ENCODE peak calls at places on chromosomes 7 and 10, in nine cellular contexts. I is aorta; E is heart right ventricle; J is CD8-positive, alpha-beta T cell; N is psoas muscle; U is body of pancreas; O is GM23248; P is CD4-positive, alpha-beta memory T cell; T is stomach. H is an unnamed sample. For H3K4me1, the result is how much of the 10 kb centered on the place peaks cover.

GRCh38 chr10:59831658-59832503 is 74.5 kb downstream of the CCDC6 start:
- DNase-seq in I (no peak), E (no peak), J (no peak), N (no peak), U (no peak), O (no peak), P (no peak), T (no peak), H (no peak)

GRCh38 chr10:75021851-75022250 is 89.6 kb upstream of the SAMD8 start:
- DNase-seq in I (no peak), E (no peak), J (no peak), N (no peak), U (peak), O (no peak), P (no peak), T (peak), H (no peak)

GRCh38 chr7:47688311-47689100 is 106.6 kb upstream of the TNS3 start:
- DNase-seq in I (no peak), E (no peak), J (no peak), N (no peak), U (no peak), O (no peak), P (no peak), T (no peak), H (no peak)

GRCh38 chr7:21639206-21639868 is 96.5 kb downstream of the DNAH11 start:
- DNase-seq in I (no peak), E (no peak), J (no peak), N (no peak), U (no peak), O (no peak), P (no peak), T (no peak), H (no peak)

GRCh38 chr7:7972927-7973594 is 4.5 kb downstream of the GLCCI1 start:
- DNase-seq in I (no peak), E (no peak), J (no peak), N (no peak), U (no peak), O (no peak), P (no peak), T (no peak), H (no peak)

GRCh38 chr7:114997487-114998404 is 75.9 kb downstream of the MDFIC start:
- DNase-seq in I (no peak), E (no peak), J (no peak), N (no peak), U (no peak), O (no peak), P (no peak), T (no peak), H (no peak)

GRCh38 chr7:68321076-68321639 is 1277.1 kb upstream of the AUTS2 start:
- DNase-seq in I (no peak), E (peak), J (no peak), N (peak), U (peak), O (no peak), P (no peak), T (peak), H (no peak)

GRCh38 chr10:92290837-92291609 is at the start of the genes CPEB3 and MARCHF5:
- DNase-seq in I (peak), E (peak), J (peak), N (peak), U (peak), O (peak), P (peak), T (peak), H (peak)

GRCh38 chr7:27636326-27637006 is 26.2 kb downstream of the HIBADH start:
- DNase-seq in I (no peak), E (no peak), J (no peak), N (no peak), U (no peak), O (no peak), P (no peak), T (no peak), H (no peak)

GRCh38 chr7:44329081-44329480 is 3.7 kb upstream of the CAMK2B start:
- DNase-seq in I (no peak), E (no peak), J (no peak), N (no peak), U (no peak), O (no peak), P (no peak), T (no peak), H (no peak)

GRCh38 chr10:69645296-69645665 is 15.2 kb downstream of the FAM241B start:
- DNase-seq in I (no peak), E (no peak), J (no peak), N (no peak), U (no peak), O (no peak), P (no peak), T (no peak), H (no peak)

GRCh38 chr7:80677629-80678028 is 39.2 kb downstream of the CD36 start:
- DNase-seq in I (no peak), E (no peak), J (no peak), N (no peak), U (no peak), O (peak), P (no peak), T (no peak), H (no peak)

GRCh38 chr7:138478499-138478908 is 18.4 kb downstream of the TRIM24 start:
- DNase-seq in I (no peak), E (no peak), J (no peak), N (no peak), U (peak), O (no peak), P (no peak), T (peak), H (no peak)

GRCh38 chr7:122846591-122846990 is 39.7 kb downstream of the CADPS2 start:
- DNase-seq in I (no peak), E (no peak), J (no peak), N (no peak), U (no peak), O (no peak), P (no peak), T (no peak), H (no peak)

GRCh38 chr7:141076377-141076776 is 2.5 kb downstream of the TMEM178B start:
- DNase-seq in I (no peak), E (no peak), J (no peak), N (no peak), U (no peak), O (no peak), P (no peak), T (no peak), H (no peak)

GRCh38 chr7:18345641-18346234 is 149.8 kb upstream of the HDAC9 start:
- DNase-seq in I (no peak), E (no peak), J (no peak), N (no peak), U (peak), O (peak), P (peak), T (peak), H (no peak)

GRCh38 chr10:99346247-99346646 is 17.1 kb downstream of the CNNM1 start:
- DNase-seq in I (no peak), E (no peak), J (no peak), N (no peak), U (no peak), O (peak), P (no peak), T (no peak), H (no peak)

GRCh38 chr10:100612601-100613595 is 77.2 kb downstream of the HIF1AN start:
- DNase-seq in I (no peak), E (no peak), J (no peak), N (no peak), U (no peak), O (no peak), P (no peak), T (no peak), H (no peak)

GRCh38 chr10:92848037-92848440 is 281 bp upstream of the EXOC6 start:
- DNase-seq in I (no peak), E (no peak), J (no peak), N (no peak), U (no peak), O (no peak), P (no peak), T (no peak), H (no peak)

GRCh38 chr7:50069613-50070012 is 23.4 kb downstream of the ZPBP start:
- DNase-seq in I (peak), E (peak), J (no peak), N (peak), U (peak), O (peak), P (peak), T (no peak), H (no peak)

GRCh38 chr7:121960678-121961461 is 87.9 kb downstream of the PTPRZ1 start:
- DNase-seq in I (no peak), E (no peak), J (no peak), N (no peak), U (no peak), O (peak), P (no peak), T (no peak), H (no peak)

GRCh38 chr10:132523561-132524442 is 13.8 kb upstream of the INPP5A start:
- DNase-seq in I (peak), E (peak), J (no peak), N (no peak), U (no peak), O (no peak), P (no peak), T (no peak), H (no peak)

GRCh38 chr10:24382979-24383663 is 174.2 kb downstream of the KIAA1217 start:
- DNase-seq in I (no peak), E (peak), J (no peak), N (peak), U (no peak), O (no peak), P (no peak), T (peak), H (no peak)

GRCh38 chr7:35697414-35698175 is 2.7 kb upstream of the HERPUD2 start:
- DNase-seq in I (no peak), E (no peak), J (no peak), N (no peak), U (no peak), O (peak), P (no peak), T (no peak), H (no peak)

GRCh38 chr7:91690541-91690940 is 190.0 kb downstream of the MTERF1 start:
- DNase-seq in I (no peak), E (no peak), J (no peak), N (no peak), U (no peak), O (no peak), P (no peak), T (no peak), H (no peak)

GRCh38 chr7:20786779-20787651 is at the start of gene SP8:
- DNase-seq in I (no peak), E (peak), J (no peak), N (peak), U (no peak), O (peak), P (no peak), T (no peak), H (no peak)

GRCh38 chr7:64959072-64959747 is 31.6 kb downstream of the ZNF117 start:
- DNase-seq in I (no peak), E (no peak), J (no peak), N (no peak), U (no peak), O (no peak), P (no peak), T (no peak), H (no peak)

GRCh38 chr7:37251222-37251621 is 197.4 kb downstream of the ELMO1 start:
- DNase-seq in I (no peak), E (no peak), J (no peak), N (no peak), U (no peak), O (no peak), P (no peak), T (no peak), H (no peak)

GRCh38 chr10:33421789-33422188 is 87.3 kb upstream of the NRP1 start:
- DNase-seq in I (peak), E (no peak), J (no peak), N (peak), U (peak), O (peak), P (no peak), T (no peak), H (no peak)

GRCh38 chr10:26446258-26446657 is 8.1 kb downstream of the APBB1IP start:
- DNase-seq in I (no peak), E (no peak), J (no peak), N (no peak), U (no peak), O (no peak), P (no peak), T (no peak), H (no peak)

GRCh38 chr10:26448706-26449435 is 10.7 kb downstream of the APBB1IP start:
- DNase-seq in I (no peak), E (no peak), J (peak), N (no peak), U (peak), O (no peak), P (peak), T (no peak), H (peak)

GRCh38 chr10:26449726-26450125 is 11.6 kb downstream of the APBB1IP start:
- DNase-seq in I (no peak), E (no peak), J (no peak), N (no peak), U (no peak), O (no peak), P (no peak), T (no peak), H (no peak)

GRCh38 chr10:26445411-26446031 is 7.4 kb downstream of the APBB1IP start:
- DNase-seq in I (no peak), E (no peak), J (no peak), N (no peak), U (no peak), O (peak), P (no peak), T (no peak), H (no peak)

DNA sequence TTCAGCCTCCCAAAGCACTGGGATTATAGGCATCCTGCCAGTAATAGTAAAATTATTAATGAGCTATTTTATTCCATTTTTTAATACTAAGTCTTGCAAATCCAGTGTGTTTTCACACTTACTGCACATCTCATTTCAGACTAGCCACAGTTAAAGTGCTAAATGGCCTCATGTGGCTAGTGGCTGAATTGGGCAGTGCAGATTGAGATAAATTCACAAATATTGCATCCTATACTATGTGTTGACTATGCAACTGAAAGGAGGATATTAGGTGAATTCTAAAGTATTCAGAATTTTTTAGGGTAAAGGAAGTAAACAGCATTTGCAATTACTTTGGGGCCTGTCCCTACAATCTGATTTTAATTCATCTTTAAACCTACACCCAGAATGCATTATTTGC is 10.2 kb downstream of the APBB1IP start:
- DNase-seq in I (no peak), E (no peak), J (no peak), N (no peak), U (no peak), O (no peak), P (no peak), T (no peak), H (no peak)
- H3K4me1 ChIP-seq in I (under half), E (under half), J (half or more), N (under half), U (under half), O (under half), P (half or more), T (under half), H (under half)

GRCh38 chr7:40305229-40305628 is 170.4 kb downstream of the SUGCT start:
- DNase-seq in I (no peak), E (no peak), J (no peak), N (no peak), U (no peak), O (no peak), P (no peak), T (no peak), H (no peak)
- H3K4me1 ChIP-seq in I (under half), E (under half), J (under half), N (under half), U (under half), O (under half), P (under half), T (under half), H (under half)

DNA sequence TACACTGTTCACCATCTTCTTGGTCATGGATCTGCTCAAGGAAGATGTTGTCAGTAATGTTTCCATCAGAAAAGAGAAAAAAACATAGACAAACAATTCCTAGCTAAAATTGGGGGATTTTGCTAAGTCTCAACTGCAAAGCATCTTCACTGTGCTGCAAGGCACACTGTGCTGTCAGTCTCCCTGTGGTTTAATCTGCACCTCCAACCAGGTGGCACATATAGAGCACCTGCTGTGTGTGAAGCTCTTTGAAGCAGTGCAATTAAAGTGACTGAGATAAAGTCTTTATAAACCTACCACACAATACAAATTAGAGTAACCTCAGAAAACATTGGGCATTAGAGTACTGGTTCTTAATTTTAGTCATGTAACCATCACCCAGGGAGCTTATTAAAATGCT is 6.3 kb downstream of the NRAP start:
- DNase-seq in I (no peak), E (no peak), J (no peak), N (no peak), U (no peak), O (no peak), P (no peak), T (no peak), H (no peak)
- H3K4me1 ChIP-seq in I (under half), E (under half), J (under half), N (under half), U (under half), O (under half), P (under half), T (under half), H (under half)

DNA sequence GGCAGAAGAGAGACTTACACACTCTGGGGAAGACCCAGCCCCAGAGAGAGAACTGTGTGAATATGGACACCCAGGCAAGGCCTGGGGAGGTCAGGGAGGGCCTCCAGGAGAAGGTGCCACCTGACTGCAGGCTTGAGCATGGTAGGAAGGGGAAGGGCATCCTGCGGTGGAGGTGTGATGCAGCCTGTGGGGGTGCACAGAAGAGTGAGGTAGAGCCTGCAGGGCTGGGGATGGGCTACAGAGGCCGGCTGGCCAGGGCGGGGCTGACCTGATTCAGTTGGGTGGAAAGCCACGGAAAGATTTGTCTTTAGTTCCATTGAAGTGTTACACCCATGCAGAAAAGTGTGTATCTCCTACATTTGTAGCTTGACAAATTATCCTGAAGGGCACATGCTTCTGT is 47.6 kb downstream of the ZMIZ1 start:
- DNase-seq in I (no peak), E (no peak), J (no peak), N (no peak), U (no peak), O (no peak), P (no peak), T (no peak), H (no peak)
- H3K4me1 ChIP-seq in I (under half), E (half or more), J (under half), N (half or more), U (half or more), O (half or more), P (under half), T (half or more), H (under half)

DNA sequence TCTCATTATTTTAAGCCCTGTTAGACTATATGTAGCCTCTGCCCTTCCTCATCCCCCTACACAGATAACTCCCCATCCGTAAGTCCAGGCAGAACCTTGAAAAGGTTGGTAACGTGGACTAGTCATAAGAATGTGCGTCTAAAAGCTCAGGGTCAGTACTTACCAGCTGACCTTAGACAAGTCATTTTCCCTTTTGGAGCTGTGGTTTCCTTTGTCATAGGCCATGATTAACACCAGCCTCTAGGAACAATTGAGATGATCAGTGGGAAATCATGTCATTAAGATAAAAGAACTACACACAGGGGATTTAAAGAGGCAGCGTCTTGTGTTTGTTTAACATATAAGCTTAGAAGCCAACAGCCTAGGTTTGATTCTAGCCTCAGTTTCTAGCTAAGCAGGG is 6.9 kb upstream of the UNC5B start:
- DNase-seq in I (no peak), E (no peak), J (no peak), N (no peak), U (no peak), O (peak), P (no peak), T (no peak), H (no peak)
- H3K4me1 ChIP-seq in I (under half), E (under half), J (under half), N (under half), U (under half), O (under half), P (under half), T (under half), H (under half)

GRCh38 chr10:124545346-124545745 is 83.7 kb downstream of the LHPP start:
- DNase-seq in I (no peak), E (peak), J (no peak), N (no peak), U (no peak), O (no peak), P (no peak), T (no peak), H (no peak)
- H3K4me1 ChIP-seq in I (under half), E (under half), J (under half), N (under half), U (under half), O (under half), P (under half), T (under half), H (under half)

H was measured in effector memory CD4-positive, alpha-beta T cell.